ENCODE peak calls at places on chromosomes 5 and 9, in nine cellular contexts. One of them, this sample, is unnamed.

GRCh38 chr5:56415356-56415765 is 182.2 kb upstream of the ANKRD55 start:
- DNase-seq in tibial artery: peak
- DNase-seq in AML-193: peak
- DNase-seq in hepatocyte: peak
- DNase-seq in naive B cell: peak
- DNase-seq in T1000: no peak
- DNase-seq in Caki2: no peak
- DNase-seq in thoracic aorta: peak
- DNase-seq in stimulated activated CD8-positive, alpha-beta memory T cell treated with anti-CD3 and anti-CD28 coated beads, Interleukin-15, amount 100 ng/mL, for 4 hours: no peak
- DNase-seq in this sample: no peak

GRCh38 chr5:158546080-158546479 is 553.6 kb downstream of the EBF1 start:
- DNase-seq in T1000: no peak
- DNase-seq in Caki2: no peak
- DNase-seq in tibial artery: no peak
- DNase-seq in hepatocyte: no peak
- DNase-seq in naive B cell: no peak
- DNase-seq in thoracic aorta: no peak
- DNase-seq in stimulated activated CD8-positive, alpha-beta memory T cell treated with anti-CD3 and anti-CD28 coated beads, Interleukin-15, amount 100 ng/mL, for 4 hours: no peak
- DNase-seq in AML-193: no peak
- DNase-seq in this sample: no peak

GRCh38 chr9:126165755-126166154 is 160.9 kb upstream of the MVB12B start:
- DNase-seq in Caki2: no peak
- DNase-seq in T1000: no peak
- DNase-seq in hepatocyte: no peak
- DNase-seq in tibial artery: peak
- DNase-seq in naive B cell: no peak
- DNase-seq in stimulated activated CD8-positive, alpha-beta memory T cell treated with anti-CD3 and anti-CD28 coated beads, Interleukin-15, amount 100 ng/mL, for 4 hours: no peak
- DNase-seq in thoracic aorta: no peak
- DNase-seq in AML-193: no peak
- DNase-seq in this sample: no peak

GRCh38 chr9:69583641-69584234 is 88.4 kb downstream of the APBA1 start:
- DNase-seq in hepatocyte: no peak
- DNase-seq in tibial artery: no peak
- DNase-seq in naive B cell: no peak
- DNase-seq in AML-193: no peak
- DNase-seq in stimulated activated CD8-positive, alpha-beta memory T cell treated with anti-CD3 and anti-CD28 coated beads, Interleukin-15, amount 100 ng/mL, for 4 hours: no peak
- DNase-seq in Caki2: no peak
- DNase-seq in T1000: no peak
- DNase-seq in thoracic aorta: no peak
- DNase-seq in this sample: no peak

GRCh38 chr5:8864053-8864452 is 681.8 kb downstream of the SEMA5A start:
- DNase-seq in thoracic aorta: no peak
- DNase-seq in Caki2: peak
- DNase-seq in hepatocyte: no peak
- DNase-seq in T1000: no peak
- DNase-seq in tibial artery: no peak
- DNase-seq in AML-193: peak
- DNase-seq in naive B cell: no peak
- DNase-seq in stimulated activated CD8-positive, alpha-beta memory T cell treated with anti-CD3 and anti-CD28 coated beads, Interleukin-15, amount 100 ng/mL, for 4 hours: no peak
- DNase-seq in this sample: no peak

GRCh38 chr9:78856781-78857180 is 559.9 kb downstream of the PSAT1 start:
- DNase-seq in stimulated activated CD8-positive, alpha-beta memory T cell treated with anti-CD3 and anti-CD28 coated beads, Interleukin-15, amount 100 ng/mL, for 4 hours: no peak
- DNase-seq in naive B cell: no peak
- DNase-seq in hepatocyte: no peak
- DNase-seq in T1000: no peak
- DNase-seq in tibial artery: no peak
- DNase-seq in AML-193: no peak
- DNase-seq in Caki2: no peak
- DNase-seq in thoracic aorta: no peak
- DNase-seq in this sample: no peak

GRCh38 chr5:36301858-36302603 is at the start of gene RANBP3L:
- DNase-seq in AML-193: no peak
- DNase-seq in Caki2: peak
- DNase-seq in T1000: no peak
- DNase-seq in stimulated activated CD8-positive, alpha-beta memory T cell treated with anti-CD3 and anti-CD28 coated beads, Interleukin-15, amount 100 ng/mL, for 4 hours: no peak
- DNase-seq in thoracic aorta: no peak
- DNase-seq in tibial artery: no peak
- DNase-seq in hepatocyte: peak
- DNase-seq in naive B cell: no peak
- DNase-seq in this sample: no peak

GRCh38 chr5:169331292-169331852 is 30.4 kb upstream of the SLIT3 start:
- DNase-seq in thoracic aorta: no peak
- DNase-seq in tibial artery: no peak
- DNase-seq in Caki2: peak
- DNase-seq in T1000: no peak
- DNase-seq in AML-193: no peak
- DNase-seq in naive B cell: no peak
- DNase-seq in stimulated activated CD8-positive, alpha-beta memory T cell treated with anti-CD3 and anti-CD28 coated beads, Interleukin-15, amount 100 ng/mL, for 4 hours: no peak
- DNase-seq in hepatocyte: peak
- DNase-seq in this sample: no peak

GRCh38 chr9:95024097-95024671 is 293.3 kb downstream of the FANCC start:
- DNase-seq in naive B cell: no peak
- DNase-seq in T1000: no peak
- DNase-seq in AML-193: no peak
- DNase-seq in tibial artery: peak
- DNase-seq in hepatocyte: no peak
- DNase-seq in thoracic aorta: no peak
- DNase-seq in stimulated activated CD8-positive, alpha-beta memory T cell treated with anti-CD3 and anti-CD28 coated beads, Interleukin-15, amount 100 ng/mL, for 4 hours: no peak
- DNase-seq in Caki2: peak
- DNase-seq in this sample: no peak

GRCh38 chr5:64301566-64301965 is 135.9 kb downstream of the RNF180 start:
- DNase-seq in stimulated activated CD8-positive, alpha-beta memory T cell treated with anti-CD3 and anti-CD28 coated beads, Interleukin-15, amount 100 ng/mL, for 4 hours: no peak
- DNase-seq in naive B cell: no peak
- DNase-seq in Caki2: no peak
- DNase-seq in thoracic aorta: no peak
- DNase-seq in T1000: no peak
- DNase-seq in AML-193: no peak
- DNase-seq in tibial artery: no peak
- DNase-seq in hepatocyte: no peak
- DNase-seq in this sample: no peak

GRCh38 chr9:16371306-16371705 is 499.2 kb downstream of the BNC2 start:
- DNase-seq in AML-193: no peak
- DNase-seq in Caki2: peak
- DNase-seq in stimulated activated CD8-positive, alpha-beta memory T cell treated with anti-CD3 and anti-CD28 coated beads, Interleukin-15, amount 100 ng/mL, for 4 hours: no peak
- DNase-seq in T1000: no peak
- DNase-seq in tibial artery: no peak
- DNase-seq in naive B cell: no peak
- DNase-seq in thoracic aorta: no peak
- DNase-seq in hepatocyte: no peak
- DNase-seq in this sample: no peak

GRCh38 chr5:79518718-79519117 is 4.8 kb upstream of the HOMER1 start:
- DNase-seq in AML-193: no peak
- DNase-seq in hepatocyte: peak
- DNase-seq in tibial artery: no peak
- DNase-seq in T1000: no peak
- DNase-seq in stimulated activated CD8-positive, alpha-beta memory T cell treated with anti-CD3 and anti-CD28 coated beads, Interleukin-15, amount 100 ng/mL, for 4 hours: no peak
- DNase-seq in Caki2: peak
- DNase-seq in naive B cell: no peak
- DNase-seq in thoracic aorta: no peak
- DNase-seq in this sample: no peak

GRCh38 chr5:174831985-174832384 is 107.6 kb downstream of the MSX2 start:
- DNase-seq in Caki2: peak
- DNase-seq in naive B cell: no peak
- DNase-seq in tibial artery: no peak
- DNase-seq in stimulated activated CD8-positive, alpha-beta memory T cell treated with anti-CD3 and anti-CD28 coated beads, Interleukin-15, amount 100 ng/mL, for 4 hours: no peak
- DNase-seq in T1000: no peak
- DNase-seq in AML-193: no peak
- DNase-seq in thoracic aorta: no peak
- DNase-seq in hepatocyte: no peak
- DNase-seq in this sample: no peak

GRCh38 chr5:90549223-90549622 is 9.4 kb upstream of the ADGRV1 start:
- DNase-seq in hepatocyte: no peak
- DNase-seq in tibial artery: no peak
- DNase-seq in AML-193: no peak
- DNase-seq in Caki2: no peak
- DNase-seq in thoracic aorta: no peak
- DNase-seq in T1000: no peak
- DNase-seq in naive B cell: no peak
- DNase-seq in stimulated activated CD8-positive, alpha-beta memory T cell treated with anti-CD3 and anti-CD28 coated beads, Interleukin-15, amount 100 ng/mL, for 4 hours: no peak
- DNase-seq in this sample: no peak

GRCh38 chr5:115457574-115457973 is 87.0 kb downstream of the FEM1C start:
- DNase-seq in thoracic aorta: no peak
- DNase-seq in hepatocyte: peak
- DNase-seq in Caki2: no peak
- DNase-seq in T1000: no peak
- DNase-seq in AML-193: no peak
- DNase-seq in stimulated activated CD8-positive, alpha-beta memory T cell treated with anti-CD3 and anti-CD28 coated beads, Interleukin-15, amount 100 ng/mL, for 4 hours: no peak
- DNase-seq in naive B cell: no peak
- DNase-seq in tibial artery: no peak
- DNase-seq in this sample: no peak

GRCh38 chr5:73764586-73764985 is 138.6 kb downstream of the ARHGEF28 start:
- DNase-seq in T1000: peak
- DNase-seq in Caki2: peak
- DNase-seq in hepatocyte: no peak
- DNase-seq in tibial artery: no peak
- DNase-seq in thoracic aorta: no peak
- DNase-seq in AML-193: no peak
- DNase-seq in stimulated activated CD8-positive, alpha-beta memory T cell treated with anti-CD3 and anti-CD28 coated beads, Interleukin-15, amount 100 ng/mL, for 4 hours: no peak
- DNase-seq in naive B cell: no peak
- DNase-seq in this sample: peak

GRCh38 chr5:41510176-41510831 is at the start of gene PLCXD3:
- DNase-seq in Caki2: no peak
- DNase-seq in AML-193: no peak
- DNase-seq in thoracic aorta: no peak
- DNase-seq in hepatocyte: peak
- DNase-seq in tibial artery: peak
- DNase-seq in naive B cell: no peak
- DNase-seq in T1000: no peak
- DNase-seq in stimulated activated CD8-positive, alpha-beta memory T cell treated with anti-CD3 and anti-CD28 coated beads, Interleukin-15, amount 100 ng/mL, for 4 hours: no peak
- DNase-seq in this sample: no peak

GRCh38 chr9:129436751-129437625 is 183.9 kb downstream of the C9orf50 start:
- DNase-seq in naive B cell: peak
- DNase-seq in hepatocyte: peak
- DNase-seq in AML-193: no peak
- DNase-seq in thoracic aorta: no peak
- DNase-seq in stimulated activated CD8-positive, alpha-beta memory T cell treated with anti-CD3 and anti-CD28 coated beads, Interleukin-15, amount 100 ng/mL, for 4 hours: no peak
- DNase-seq in tibial artery: peak
- DNase-seq in T1000: peak
- DNase-seq in Caki2: no peak
- DNase-seq in this sample: no peak

GRCh38 chr9:119179701-119180100 is 189.5 kb downstream of the BRINP1 start:
- DNase-seq in Caki2: no peak
- DNase-seq in stimulated activated CD8-positive, alpha-beta memory T cell treated with anti-CD3 and anti-CD28 coated beads, Interleukin-15, amount 100 ng/mL, for 4 hours: no peak
- DNase-seq in thoracic aorta: no peak
- DNase-seq in hepatocyte: no peak
- DNase-seq in T1000: no peak
- DNase-seq in tibial artery: no peak
- DNase-seq in AML-193: no peak
- DNase-seq in naive B cell: no peak
- DNase-seq in this sample: no peak

GRCh38 chr5:59209758-59210359 is 627.0 kb downstream of the RAB3C start:
- DNase-seq in T1000: no peak
- DNase-seq in Caki2: no peak
- DNase-seq in naive B cell: no peak
- DNase-seq in thoracic aorta: no peak
- DNase-seq in AML-193: no peak
- DNase-seq in tibial artery: no peak
- DNase-seq in hepatocyte: no peak
- DNase-seq in stimulated activated CD8-positive, alpha-beta memory T cell treated with anti-CD3 and anti-CD28 coated beads, Interleukin-15, amount 100 ng/mL, for 4 hours: no peak
- DNase-seq in this sample: no peak

GRCh38 chr9:93683331-93684134 is 107.1 kb downstream of the PHF2 start:
- DNase-seq in stimulated activated CD8-positive, alpha-beta memory T cell treated with anti-CD3 and anti-CD28 coated beads, Interleukin-15, amount 100 ng/mL, for 4 hours: no peak
- DNase-seq in naive B cell: no peak
- DNase-seq in Caki2: no peak
- DNase-seq in AML-193: no peak
- DNase-seq in tibial artery: peak
- DNase-seq in thoracic aorta: no peak
- DNase-seq in T1000: no peak
- DNase-seq in hepatocyte: no peak
- DNase-seq in this sample: no peak

GRCh38 chr9:37503736-37504135 is 18.0 kb downstream of the POLR1E start:
- DNase-seq in hepatocyte: no peak
- DNase-seq in Caki2: no peak
- DNase-seq in naive B cell: no peak
- DNase-seq in AML-193: no peak
- DNase-seq in thoracic aorta: no peak
- DNase-seq in tibial artery: no peak
- DNase-seq in T1000: no peak
- DNase-seq in stimulated activated CD8-positive, alpha-beta memory T cell treated with anti-CD3 and anti-CD28 coated beads, Interleukin-15, amount 100 ng/mL, for 4 hours: no peak
- DNase-seq in this sample: no peak

GRCh38 chr5:141691867-141692532 is 10.0 kb upstream of the ARAP3 start:
- DNase-seq in AML-193: peak
- DNase-seq in naive B cell: peak
- DNase-seq in stimulated activated CD8-positive, alpha-beta memory T cell treated with anti-CD3 and anti-CD28 coated beads, Interleukin-15, amount 100 ng/mL, for 4 hours: peak
- DNase-seq in hepatocyte: peak
- DNase-seq in T1000: peak
- DNase-seq in Caki2: peak
- DNase-seq in thoracic aorta: peak
- DNase-seq in tibial artery: peak
- DNase-seq in this sample: peak

GRCh38 chr5:81604193-81604592 is 146.7 kb downstream of the SSBP2 start:
- DNase-seq in thoracic aorta: no peak
- DNase-seq in T1000: no peak
- DNase-seq in tibial artery: no peak
- DNase-seq in AML-193: no peak
- DNase-seq in hepatocyte: no peak
- DNase-seq in naive B cell: no peak
- DNase-seq in stimulated activated CD8-positive, alpha-beta memory T cell treated with anti-CD3 and anti-CD28 coated beads, Interleukin-15, amount 100 ng/mL, for 4 hours: no peak
- DNase-seq in Caki2: no peak
- DNase-seq in this sample: no peak

GRCh38 chr5:1995491-1995890 is 112.8 kb upstream of the IRX4 start:
- DNase-seq in stimulated activated CD8-positive, alpha-beta memory T cell treated with anti-CD3 and anti-CD28 coated beads, Interleukin-15, amount 100 ng/mL, for 4 hours: no peak
- DNase-seq in hepatocyte: no peak
- DNase-seq in Caki2: no peak
- DNase-seq in T1000: no peak
- DNase-seq in naive B cell: no peak
- DNase-seq in tibial artery: no peak
- DNase-seq in thoracic aorta: no peak
- DNase-seq in AML-193: no peak
- DNase-seq in this sample: no peak

GRCh38 chr5:156109317-156110023 is 217.5 kb upstream of the SGCD start:
- DNase-seq in AML-193: no peak
- DNase-seq in stimulated activated CD8-positive, alpha-beta memory T cell treated with anti-CD3 and anti-CD28 coated beads, Interleukin-15, amount 100 ng/mL, for 4 hours: no peak
- DNase-seq in T1000: no peak
- DNase-seq in naive B cell: no peak
- DNase-seq in hepatocyte: no peak
- DNase-seq in tibial artery: no peak
- DNase-seq in Caki2: no peak
- DNase-seq in thoracic aorta: no peak
- DNase-seq in this sample: peak

GRCh38 chr9:127828262-127829031 is 25.8 kb downstream of the FPGS start:
- DNase-seq in T1000: no peak
- DNase-seq in tibial artery: peak
- DNase-seq in thoracic aorta: peak
- DNase-seq in AML-193: no peak
- DNase-seq in naive B cell: no peak
- DNase-seq in hepatocyte: peak
- DNase-seq in stimulated activated CD8-positive, alpha-beta memory T cell treated with anti-CD3 and anti-CD28 coated beads, Interleukin-15, amount 100 ng/mL, for 4 hours: no peak
- DNase-seq in Caki2: peak
- DNase-seq in this sample: no peak

GRCh38 chr5:129135633-129136032 is 41.1 kb downstream of the ISOC1 start:
- DNase-seq in Caki2: no peak
- DNase-seq in stimulated activated CD8-positive, alpha-beta memory T cell treated with anti-CD3 and anti-CD28 coated beads, Interleukin-15, amount 100 ng/mL, for 4 hours: no peak
- DNase-seq in AML-193: peak
- DNase-seq in naive B cell: no peak
- DNase-seq in thoracic aorta: no peak
- DNase-seq in T1000: no peak
- DNase-seq in hepatocyte: no peak
- DNase-seq in tibial artery: no peak
- DNase-seq in this sample: no peak

GRCh38 chr5:67380431-67380830 is 183.8 kb upstream of the CD180 start:
- DNase-seq in T1000: no peak
- DNase-seq in thoracic aorta: no peak
- DNase-seq in Caki2: no peak
- DNase-seq in tibial artery: no peak
- DNase-seq in hepatocyte: no peak
- DNase-seq in AML-193: no peak
- DNase-seq in stimulated activated CD8-positive, alpha-beta memory T cell treated with anti-CD3 and anti-CD28 coated beads, Interleukin-15, amount 100 ng/mL, for 4 hours: no peak
- DNase-seq in naive B cell: no peak
- DNase-seq in this sample: no peak

GRCh38 chr9:130979591-130980385 is 29.2 kb upstream of the LAMC3 start:
- DNase-seq in stimulated activated CD8-positive, alpha-beta memory T cell treated with anti-CD3 and anti-CD28 coated beads, Interleukin-15, amount 100 ng/mL, for 4 hours: no peak
- DNase-seq in hepatocyte: no peak
- DNase-seq in thoracic aorta: no peak
- DNase-seq in AML-193: no peak
- DNase-seq in naive B cell: no peak
- DNase-seq in Caki2: no peak
- DNase-seq in T1000: no peak
- DNase-seq in tibial artery: no peak
- DNase-seq in this sample: no peak

GRCh38 chr5:54390015-54390414 is 65.5 kb upstream of the HSPB3 start:
- DNase-seq in AML-193: no peak
- DNase-seq in T1000: peak
- DNase-seq in hepatocyte: peak
- DNase-seq in tibial artery: no peak
- DNase-seq in thoracic aorta: no peak
- DNase-seq in naive B cell: no peak
- DNase-seq in Caki2: peak
- DNase-seq in stimulated activated CD8-positive, alpha-beta memory T cell treated with anti-CD3 and anti-CD28 coated beads, Interleukin-15, amount 100 ng/mL, for 4 hours: no peak
- DNase-seq in this sample: no peak

This sample was measured in amniotic stem cell.